ENCODE peak calls at places on chromosomes 16 and 17, in seven cellular contexts. One of them, this sample, is unnamed.

GRCh38 chr17:44307387-44308186 is 814 bp upstream of the RUNDC3A start:
- DNase-seq in AG04450: no peak
- DNase-seq in BJ: no peak
- DNase-seq in esophagus squamous epithelium: no peak
- DNase-seq in breast epithelium: no peak
- DNase-seq in adrenal gland: peak
- DNase-seq in cardiac muscle cell: peak
- DNase-seq in this sample: no peak

GRCh38 chr17:1486802-1487695 is 5.4 kb downstream of the MYO1C start:
- DNase-seq in AG04450: no peak
- DNase-seq in BJ: no peak
- DNase-seq in esophagus squamous epithelium: no peak
- DNase-seq in breast epithelium: peak
- DNase-seq in adrenal gland: peak
- DNase-seq in cardiac muscle cell: peak
- DNase-seq in this sample: peak

GRCh38 chr16:57141822-57142631 is 43.8 kb downstream of the PSME3IP1 start:
- DNase-seq in AG04450: no peak
- DNase-seq in BJ: no peak
- DNase-seq in esophagus squamous epithelium: no peak
- DNase-seq in breast epithelium: no peak
- DNase-seq in adrenal gland: no peak
- DNase-seq in cardiac muscle cell: no peak
- DNase-seq in this sample: no peak

GRCh38 chr16:56912746-56913703 is 18.9 kb upstream of the HERPUD1 start:
- DNase-seq in AG04450: no peak
- DNase-seq in BJ: peak
- DNase-seq in esophagus squamous epithelium: no peak
- DNase-seq in breast epithelium: no peak
- DNase-seq in adrenal gland: no peak
- DNase-seq in cardiac muscle cell: peak
- DNase-seq in this sample: no peak

GRCh38 chr17:48483471-48484131 is 47.2 kb downstream of the HOXB1 start:
- DNase-seq in AG04450: peak
- DNase-seq in BJ: peak
- DNase-seq in esophagus squamous epithelium: no peak
- DNase-seq in breast epithelium: no peak
- DNase-seq in adrenal gland: no peak
- DNase-seq in cardiac muscle cell: peak
- DNase-seq in this sample: no peak

GRCh38 chr17:83183150-83183820 is 103.9 kb downstream of the METRNL start:
- DNase-seq in AG04450: no peak
- DNase-seq in BJ: no peak
- DNase-seq in esophagus squamous epithelium: no peak
- DNase-seq in breast epithelium: peak
- DNase-seq in adrenal gland: peak
- DNase-seq in cardiac muscle cell: peak
- DNase-seq in this sample: no peak

GRCh38 chr17:81552244-81553017 is at the start of gene FAAP100:
- DNase-seq in AG04450: no peak
- DNase-seq in BJ: no peak
- DNase-seq in esophagus squamous epithelium: no peak
- DNase-seq in breast epithelium: peak
- DNase-seq in adrenal gland: peak
- DNase-seq in cardiac muscle cell: peak
- DNase-seq in this sample: no peak

GRCh38 chr17:37097162-37097561 is 148.4 kb downstream of the AATF start:
- DNase-seq in AG04450: no peak
- DNase-seq in BJ: no peak
- DNase-seq in esophagus squamous epithelium: no peak
- DNase-seq in breast epithelium: no peak
- DNase-seq in adrenal gland: no peak
- DNase-seq in cardiac muscle cell: no peak
- DNase-seq in this sample: no peak

GRCh38 chr16:73176577-73177013 is 128.7 kb upstream of the ZFHX3 start:
- DNase-seq in AG04450: peak
- DNase-seq in BJ: peak
- DNase-seq in esophagus squamous epithelium: no peak
- DNase-seq in breast epithelium: no peak
- DNase-seq in adrenal gland: no peak
- DNase-seq in cardiac muscle cell: peak
- DNase-seq in this sample: no peak

GRCh38 chr17:48294193-48294909 is 135.7 kb downstream of the SKAP1 start:
- DNase-seq in AG04450: no peak
- DNase-seq in BJ: no peak
- DNase-seq in esophagus squamous epithelium: no peak
- DNase-seq in breast epithelium: no peak
- DNase-seq in adrenal gland: no peak
- DNase-seq in cardiac muscle cell: no peak
- DNase-seq in this sample: no peak

GRCh38 chr17:32498362-32498761 is 11.6 kb downstream of the CDK5R1 start:
- DNase-seq in AG04450: no peak
- DNase-seq in BJ: no peak
- DNase-seq in esophagus squamous epithelium: no peak
- DNase-seq in breast epithelium: no peak
- DNase-seq in adrenal gland: no peak
- DNase-seq in cardiac muscle cell: no peak
- DNase-seq in this sample: no peak
- H3K4me3 ChIP-seq in AG04450: no peak
- H3K4me3 ChIP-seq in BJ: no peak
- H3K4me3 ChIP-seq in esophagus squamous epithelium: no peak
- H3K4me3 ChIP-seq in breast epithelium: no peak
- H3K4me3 ChIP-seq in adrenal gland: no peak
- H3K4me3 ChIP-seq in cardiac muscle cell: no peak
- H3K4me3 ChIP-seq in this sample: no peak

GRCh38 chr17:74972107-74972972 is at the start of gene HID1:
- DNase-seq in AG04450: no peak
- DNase-seq in BJ: no peak
- DNase-seq in esophagus squamous epithelium: no peak
- DNase-seq in breast epithelium: peak
- DNase-seq in adrenal gland: peak
- DNase-seq in cardiac muscle cell: peak
- DNase-seq in this sample: no peak
- H3K4me3 ChIP-seq in AG04450: peak
- H3K4me3 ChIP-seq in BJ: peak
- H3K4me3 ChIP-seq in esophagus squamous epithelium: peak
- H3K4me3 ChIP-seq in breast epithelium: peak
- H3K4me3 ChIP-seq in adrenal gland: no peak
- H3K4me3 ChIP-seq in cardiac muscle cell: peak
- H3K4me3 ChIP-seq in this sample: peak

DNA sequence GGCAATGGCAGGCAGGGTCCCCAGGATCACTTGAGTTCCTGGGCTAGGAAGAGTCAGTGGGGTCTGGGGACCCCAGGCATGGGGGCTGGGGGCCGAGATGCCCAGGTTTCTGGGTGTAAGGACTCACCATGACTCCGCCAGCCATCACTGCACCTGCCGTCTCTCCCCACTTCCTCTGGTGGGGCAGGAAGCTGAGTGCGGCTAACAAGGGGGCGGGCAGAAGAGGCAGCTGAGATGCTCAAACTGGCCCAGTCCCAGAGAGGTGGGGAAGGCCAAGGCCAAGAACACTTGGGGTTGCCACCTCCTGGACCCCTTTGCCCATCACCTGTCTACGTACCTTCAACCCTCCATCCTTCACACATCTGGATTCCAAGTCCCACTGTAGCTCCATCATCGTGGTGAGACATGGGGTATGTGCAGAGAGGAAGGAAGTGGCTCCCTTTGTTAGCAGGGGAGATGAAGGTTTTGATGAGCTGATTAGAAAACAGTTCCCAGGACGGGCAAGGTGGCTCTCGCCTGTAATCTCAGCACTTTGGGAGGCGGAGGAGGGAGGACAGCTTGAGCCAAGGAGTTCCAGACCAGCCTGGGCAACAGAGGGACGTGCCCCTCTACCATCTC is at the start of gene SEPTIN1:
- DNase-seq in AG04450: no peak
- DNase-seq in BJ: no peak
- DNase-seq in esophagus squamous epithelium: no peak
- DNase-seq in breast epithelium: no peak
- DNase-seq in adrenal gland: no peak
- DNase-seq in cardiac muscle cell: no peak
- DNase-seq in this sample: no peak
- H3K4me3 ChIP-seq in AG04450: no peak
- H3K4me3 ChIP-seq in BJ: no peak
- H3K4me3 ChIP-seq in esophagus squamous epithelium: no peak
- H3K4me3 ChIP-seq in breast epithelium: no peak
- H3K4me3 ChIP-seq in adrenal gland: no peak
- H3K4me3 ChIP-seq in cardiac muscle cell: no peak
- H3K4me3 ChIP-seq in this sample: no peak

GRCh38 chr16:28982418-28982817 is 2.4 kb upstream of the LAT start:
- DNase-seq in AG04450: no peak
- DNase-seq in BJ: no peak
- DNase-seq in esophagus squamous epithelium: no peak
- DNase-seq in breast epithelium: no peak
- DNase-seq in adrenal gland: no peak
- DNase-seq in cardiac muscle cell: no peak
- DNase-seq in this sample: no peak

GRCh38 chr16:28982949-28983348 is 1.9 kb upstream of the LAT start:
- DNase-seq in AG04450: no peak
- DNase-seq in BJ: no peak
- DNase-seq in esophagus squamous epithelium: no peak
- DNase-seq in breast epithelium: no peak
- DNase-seq in adrenal gland: no peak
- DNase-seq in cardiac muscle cell: no peak
- DNase-seq in this sample: no peak

GRCh38 chr16:28984091-28984490 is 761 bp upstream of the LAT start:
- DNase-seq in AG04450: no peak
- DNase-seq in BJ: no peak
- DNase-seq in esophagus squamous epithelium: no peak
- DNase-seq in breast epithelium: no peak
- DNase-seq in adrenal gland: no peak
- DNase-seq in cardiac muscle cell: no peak
- DNase-seq in this sample: no peak

GRCh38 chr16:28984619-28985135 is at the start of gene LAT:
- DNase-seq in AG04450: no peak
- DNase-seq in BJ: no peak
- DNase-seq in esophagus squamous epithelium: no peak
- DNase-seq in breast epithelium: no peak
- DNase-seq in adrenal gland: no peak
- DNase-seq in cardiac muscle cell: no peak
- DNase-seq in this sample: no peak

DNA sequence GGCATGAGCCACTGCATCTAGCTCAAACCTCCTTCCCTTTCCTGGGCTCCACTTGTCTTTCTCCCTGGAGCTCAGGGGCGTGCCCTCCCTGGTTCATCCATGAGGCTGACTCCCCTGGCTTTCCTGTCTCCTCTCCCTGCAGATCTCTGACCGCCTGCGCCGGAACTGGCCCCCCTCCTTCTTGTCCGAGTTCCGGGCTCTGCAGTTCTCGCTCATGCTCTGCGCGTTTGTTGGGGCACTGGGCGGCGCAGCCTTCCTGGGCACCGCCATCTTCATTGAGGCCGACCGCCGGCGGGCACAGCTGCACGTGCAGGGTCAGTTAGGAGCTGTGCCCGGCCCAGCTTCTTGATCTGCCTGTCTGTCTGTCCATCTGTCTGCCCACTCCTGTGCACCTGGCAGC is 1.2 kb upstream of the LAT start:
- DNase-seq in AG04450: no peak
- DNase-seq in BJ: no peak
- DNase-seq in esophagus squamous epithelium: no peak
- DNase-seq in breast epithelium: no peak
- DNase-seq in adrenal gland: no peak
- DNase-seq in cardiac muscle cell: no peak
- DNase-seq in this sample: no peak
- H3K4me3 ChIP-seq in AG04450: no peak
- H3K4me3 ChIP-seq in BJ: no peak
- H3K4me3 ChIP-seq in esophagus squamous epithelium: no peak
- H3K4me3 ChIP-seq in breast epithelium: no peak
- H3K4me3 ChIP-seq in adrenal gland: no peak
- H3K4me3 ChIP-seq in cardiac muscle cell: no peak
- H3K4me3 ChIP-seq in this sample: no peak

GRCh38 chr17:73718362-73718761 is 74.1 kb upstream of the SDK2 start:
- DNase-seq in AG04450: no peak
- DNase-seq in BJ: no peak
- DNase-seq in esophagus squamous epithelium: no peak
- DNase-seq in breast epithelium: no peak
- DNase-seq in adrenal gland: no peak
- DNase-seq in cardiac muscle cell: no peak
- DNase-seq in this sample: no peak

GRCh38 chr17:73720187-73720834 is 76.1 kb upstream of the SDK2 start:
- DNase-seq in AG04450: no peak
- DNase-seq in BJ: no peak
- DNase-seq in esophagus squamous epithelium: no peak
- DNase-seq in breast epithelium: no peak
- DNase-seq in adrenal gland: no peak
- DNase-seq in cardiac muscle cell: no peak
- DNase-seq in this sample: no peak

GRCh38 chr17:73719588-73720071 is 75.4 kb upstream of the SDK2 start:
- DNase-seq in AG04450: no peak
- DNase-seq in BJ: no peak
- DNase-seq in esophagus squamous epithelium: no peak
- DNase-seq in breast epithelium: no peak
- DNase-seq in adrenal gland: peak
- DNase-seq in cardiac muscle cell: peak
- DNase-seq in this sample: no peak

GRCh38 chr17:73717690-73718089 is 73.4 kb upstream of the SDK2 start:
- DNase-seq in AG04450: no peak
- DNase-seq in BJ: no peak
- DNase-seq in esophagus squamous epithelium: no peak
- DNase-seq in breast epithelium: no peak
- DNase-seq in adrenal gland: no peak
- DNase-seq in cardiac muscle cell: no peak
- DNase-seq in this sample: no peak

DNA sequence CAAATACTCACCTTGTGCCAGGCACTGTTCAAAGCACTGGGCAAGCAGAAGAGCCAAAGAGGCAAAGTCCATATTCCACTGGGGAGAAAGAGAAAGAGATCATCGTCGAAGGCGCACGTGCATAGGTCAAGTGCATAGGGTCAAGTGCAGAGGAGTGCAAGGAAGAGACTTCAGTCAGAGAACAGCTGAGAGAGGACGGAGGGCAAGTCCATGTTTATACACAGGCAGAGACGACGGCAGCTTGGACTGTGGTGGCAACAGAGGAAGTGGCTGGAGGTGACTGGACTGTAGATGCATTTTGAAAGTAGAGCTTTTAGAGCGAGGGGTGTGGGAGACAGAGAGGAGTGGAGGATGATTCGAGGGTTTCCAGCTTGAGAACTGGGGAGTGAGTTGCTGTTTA is 74.7 kb upstream of the SDK2 start:
- DNase-seq in AG04450: no peak
- DNase-seq in BJ: no peak
- DNase-seq in esophagus squamous epithelium: no peak
- DNase-seq in breast epithelium: no peak
- DNase-seq in adrenal gland: no peak
- DNase-seq in cardiac muscle cell: no peak
- DNase-seq in this sample: no peak
- H3K4me3 ChIP-seq in AG04450: no peak
- H3K4me3 ChIP-seq in BJ: no peak
- H3K4me3 ChIP-seq in esophagus squamous epithelium: no peak
- H3K4me3 ChIP-seq in breast epithelium: no peak
- H3K4me3 ChIP-seq in adrenal gland: no peak
- H3K4me3 ChIP-seq in cardiac muscle cell: no peak
- H3K4me3 ChIP-seq in this sample: no peak

This sample was measured in suprapubic skin.